ENCODE peak calls at places on chromosomes 1 and 21, in six cellular contexts. Y is stimulated activated CD4-positive, alpha-beta T cell treated with anti-CD3 and anti-CD28 coated beads, Interleukin-1b, Interleukin-23, amount 100 ng/mL, for 48 hours; O is epithelial cell of esophagus; N is myocyte; M is NCI-H2171; C is fibroblast of lung. X is an unnamed sample.

GRCh38 chr1:223041481-223041880 is 101.6 kb downstream of the TLR5 start:
- DNase-seq in Y (no peak), O (no peak), N (peak), M (no peak), C (no peak), X (peak)

GRCh38 chr1:113579256-113580018 is 179.8 kb downstream of the PHTF1 start:
- DNase-seq in Y (no peak), O (peak), N (no peak), M (no peak), C (no peak), X (no peak)

GRCh38 chr1:197799271-197799670 is 24.0 kb upstream of the DENND1B start:
- DNase-seq in Y (no peak), O (peak), N (peak), M (no peak), C (peak), X (peak)

GRCh38 chr1:1115136-1115829 is 606 bp downstream of the C1orf159 start:
- DNase-seq in Y (no peak), O (no peak), N (no peak), M (no peak), C (no peak), X (no peak)

GRCh38 chr1:59605761-59606160 is 209.0 kb upstream of the HOOK1 start:
- DNase-seq in Y (no peak), O (no peak), N (peak), M (no peak), C (no peak), X (no peak)

GRCh38 chr1:192810253-192810880 is 1.5 kb downstream of the RGS2 start:
- DNase-seq in Y (no peak), O (peak), N (no peak), M (no peak), C (peak), X (peak)

GRCh38 chr1:33682371-33682770 is 181.5 kb upstream of the HMGB4 start:
- DNase-seq in Y (no peak), O (no peak), N (no peak), M (no peak), C (no peak), X (no peak)

GRCh38 chr1:228978486-228979324 is 243.4 kb downstream of the RHOU start:
- DNase-seq in Y (no peak), O (no peak), N (no peak), M (no peak), C (peak), X (peak)

GRCh38 chr21:45430521-45431501 is 25.8 kb downstream of the COL18A1 start:
- DNase-seq in Y (no peak), O (no peak), N (peak), M (no peak), C (peak), X (peak)

GRCh38 chr21:36980280-36981048 is 14.0 kb upstream of the HLCS start:
- DNase-seq in Y (no peak), O (peak), N (peak), M (peak), C (no peak), X (no peak)

GRCh38 chr1:243313635-243314536 is 58.0 kb downstream of the SDCCAG8 start:
- DNase-seq in Y (no peak), O (no peak), N (no peak), M (no peak), C (no peak), X (no peak)

GRCh38 chr1:27535386-27535785 is 45.4 kb upstream of the WASF2 start:
- DNase-seq in Y (no peak), O (peak), N (peak), M (no peak), C (no peak), X (no peak)

GRCh38 chr1:35030338-35031102 is 1.2 kb downstream of the ZMYM6 start:
- DNase-seq in Y (no peak), O (no peak), N (no peak), M (no peak), C (peak), X (no peak)

GRCh38 chr1:244207042-244207934 is 156.2 kb downstream of the ZBTB18 start:
- DNase-seq in Y (no peak), O (no peak), N (no peak), M (no peak), C (peak), X (no peak)

GRCh38 chr1:205750683-205751651 is 985 bp upstream of the NUCKS1 start:
- DNase-seq in Y (no peak), O (peak), N (peak), M (peak), C (no peak), X (peak)

GRCh38 chr1:31814041-31814511 is 1.7 kb downstream of the SPOCD1 start:
- DNase-seq in Y (no peak), O (no peak), N (no peak), M (no peak), C (no peak), X (no peak)

GRCh38 chr1:27109103-27109822 is 45.7 kb downstream of the SLC9A1 start:
- DNase-seq in Y (peak), O (peak), N (no peak), M (no peak), C (no peak), X (peak)

GRCh38 chr1:2455757-2456156 is 20.3 kb upstream of the PLCH2 start:
- DNase-seq in Y (no peak), O (no peak), N (peak), M (no peak), C (peak), X (no peak)

GRCh38 chr1:186304982-186305949 is 69.8 kb downstream of the TPR start:
- DNase-seq in Y (no peak), O (peak), N (peak), M (no peak), C (peak), X (peak)

GRCh38 chr1:92484472-92485373 is 2.0 kb downstream of the GFI1 start:
- DNase-seq in Y (peak), O (no peak), N (no peak), M (peak), C (peak), X (peak)

GRCh38 chr1:111976332-111976731 is 13.1 kb downstream of the KCND3 start:
- DNase-seq in Y (no peak), O (peak), N (no peak), M (no peak), C (no peak), X (no peak)

GRCh38 chr21:45234906-45235305 is 52.8 kb downstream of the POFUT2 start:
- DNase-seq in Y (no peak), O (no peak), N (no peak), M (no peak), C (no peak), X (no peak)

GRCh38 chr1:54798769-54799641 is 2.1 kb downstream of the TTC22 start:
- DNase-seq in Y (peak), O (peak), N (no peak), M (no peak), C (no peak), X (no peak)

GRCh38 chr1:25062621-25063255 is 132.7 kb upstream of the RUNX3 start:
- DNase-seq in Y (no peak), O (no peak), N (no peak), M (no peak), C (no peak), X (no peak)

GRCh38 chr1:27409669-27410068 is 17.2 kb downstream of the GPR3 start:
- DNase-seq in Y (no peak), O (no peak), N (no peak), M (no peak), C (no peak), X (no peak)

GRCh38 chr1:23619299-23620188 is 60.2 kb upstream of the ID3 start:
- DNase-seq in Y (peak), O (peak), N (peak), M (peak), C (no peak), X (peak)

GRCh38 chr1:160657477-160657820 is 10.6 kb upstream of the SLAMF1 start:
- DNase-seq in Y (no peak), O (no peak), N (no peak), M (no peak), C (no peak), X (no peak)

GRCh38 chr21:28235169-28235892 is 757.3 kb downstream of the LTN1 start:
- DNase-seq in Y (no peak), O (no peak), N (no peak), M (no peak), C (no peak), X (peak)

GRCh38 chr1:221991221-221991620 is 249.3 kb upstream of the DUSP10 start:
- DNase-seq in Y (no peak), O (peak), N (peak), M (no peak), C (peak), X (no peak)

GRCh38 chr1:37423810-37424209 is 50.6 kb upstream of the ZC3H12A start:
- DNase-seq in Y (no peak), O (no peak), N (no peak), M (no peak), C (no peak), X (peak)

GRCh38 chr21:45370575-45370974 is 34.4 kb upstream of the COL18A1 start:
- DNase-seq in Y (no peak), O (no peak), N (no peak), M (no peak), C (peak), X (no peak)

GRCh38 chr1:47969478-47969877 is 27.7 kb downstream of the TRABD2B start:
- DNase-seq in Y (no peak), O (no peak), N (no peak), M (no peak), C (no peak), X (no peak)

GRCh38 chr21:33230518-33231324 is 983 bp downstream of the IFNAR2 start:
- DNase-seq in Y (no peak), O (peak), N (peak), M (peak), C (peak), X (peak)

GRCh38 chr1:234605983-234606730 is 3.8 kb downstream of the IRF2BP2 start:
- DNase-seq in Y (peak), O (peak), N (peak), M (peak), C (peak), X (no peak)

X was measured in mesendoderm.